ENCODE peak calls at places on chromosomes 4 and X, in nine cellular contexts. D is SK-N-SH, O is osteocyte, H is AG04450, P is pancreas, Z is fibroblast of mammary gland, I is psoas muscle, E is lower leg skin, R is suprapubic skin. N is an unnamed sample.

GRCh38 chr4:64399313-64400109 is 9.7 kb downstream of the TECRL start:
- DNase-seq in R (no peak), P (no peak), D (no peak), H (no peak), E (no peak), I (no peak), Z (no peak), O (no peak), N (no peak)

GRCh38 chrX:1336331-1337143 is at the start of gene IL3RA:
- DNase-seq in P (peak), R (no peak), I (no peak), H (no peak), O (no peak), E (no peak), D (no peak), Z (no peak), N (no peak)

GRCh38 chr4:62260256-62260655 is 1060.1 kb downstream of the ADGRL3 start:
- DNase-seq in E (no peak), D (no peak), P (no peak), Z (no peak), I (no peak), O (no peak), R (no peak), H (no peak), N (no peak)

GRCh38 chr4:144507309-144508101 is 138.5 kb upstream of the HHIP start:
- DNase-seq in H (no peak), R (no peak), E (no peak), Z (peak), D (no peak), O (no peak), P (no peak), I (no peak), N (no peak)

GRCh38 chr4:26900765-26901164 is 40.1 kb downstream of the STIM2 start:
- DNase-seq in E (no peak), H (no peak), R (no peak), Z (no peak), P (no peak), O (no peak), D (no peak), I (no peak), N (no peak)

GRCh38 chr4:118281611-118282442 is 71.0 kb downstream of the PRSS12 start:
- DNase-seq in P (peak), H (no peak), I (peak), O (no peak), R (no peak), D (no peak), E (no peak), Z (peak), N (no peak)

GRCh38 chr4:52655505-52655904 is 3.6 kb downstream of the USP46 start:
- DNase-seq in P (no peak), I (no peak), Z (no peak), O (no peak), H (no peak), D (no peak), E (no peak), R (no peak), N (no peak)

GRCh38 chr4:8009710-8010534 is 70.3 kb upstream of the AFAP1 start:
- DNase-seq in I (no peak), Z (no peak), R (no peak), H (no peak), E (no peak), D (peak), O (no peak), P (peak), N (no peak)

GRCh38 chr4:23034726-23035125 is 342.0 kb downstream of the GBA3 start:
- DNase-seq in D (no peak), R (no peak), Z (no peak), O (no peak), P (no peak), E (no peak), H (no peak), I (no peak), N (no peak)

GRCh38 chrX:136745215-136746173 is 35.2 kb downstream of the ARHGEF6 start:
- DNase-seq in I (no peak), Z (no peak), P (no peak), H (no peak), E (no peak), D (no peak), O (no peak), R (no peak), N (no peak)

GRCh38 chr4:78092850-78093249 is 35.7 kb downstream of the FRAS1 start:
- DNase-seq in Z (no peak), H (no peak), R (no peak), D (no peak), I (no peak), P (no peak), O (no peak), E (no peak), N (no peak)

GRCh38 chrX:136608295-136608933 is 39.5 kb upstream of the CD40LG start:
- DNase-seq in I (peak), P (no peak), E (no peak), O (no peak), D (no peak), Z (peak), H (no peak), R (no peak), N (no peak)

GRCh38 chr4:38381788-38382187 is 282.2 kb upstream of the KLF3 start:
- DNase-seq in I (peak), O (no peak), Z (peak), D (peak), H (no peak), R (no peak), E (no peak), P (no peak), N (no peak)

GRCh38 chr4:68724922-68725321 is 54.5 kb upstream of the UGT2B15 start:
- DNase-seq in O (no peak), D (no peak), Z (no peak), P (no peak), E (no peak), H (no peak), I (no peak), R (no peak), N (no peak)

GRCh38 chr4:87589531-87589930 is 18.8 kb upstream of the DSPP start:
- DNase-seq in H (peak), O (no peak), Z (peak), I (no peak), E (no peak), D (no peak), P (no peak), R (no peak), N (no peak)

DNA sequence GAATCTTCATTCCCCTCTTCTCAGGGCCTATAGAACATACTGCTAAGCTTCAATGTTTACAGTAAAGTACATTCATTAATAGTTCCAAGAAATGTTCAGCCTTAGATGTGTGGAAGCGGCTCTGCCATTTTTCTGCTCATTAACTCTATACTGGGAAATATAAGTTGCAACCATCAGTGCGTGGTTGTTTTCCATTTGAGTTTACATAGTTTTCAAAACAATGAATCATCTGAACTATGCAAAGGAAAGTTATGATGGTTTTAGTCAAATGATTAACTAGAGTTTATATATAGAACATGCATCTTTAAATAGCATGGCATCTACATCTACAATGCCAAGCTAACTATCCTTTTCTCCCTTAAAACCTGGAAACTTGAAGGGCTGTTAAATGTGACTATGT is 29.6 kb downstream of the LEF1 start:
- DNase-seq in H (no peak), I (no peak), Z (no peak), P (no peak), O (no peak), D (no peak), R (no peak), E (no peak), N (no peak)
- TF ChIP-seq CTCF in H (no peak), I (no peak), Z (no peak), P (no peak), O (no peak), D (no peak), R (no peak), E (no peak), N (no peak)

GRCh38 chr4:13928214-13928613 is 300.7 kb upstream of the BOD1L1 start:
- DNase-seq in H (no peak), D (no peak), I (no peak), Z (no peak), O (no peak), P (no peak), R (no peak), E (no peak), N (no peak)

GRCh38 chr4:13938299-13938698 is 310.8 kb upstream of the BOD1L1 start:
- DNase-seq in Z (no peak), D (no peak), I (no peak), P (no peak), H (no peak), E (no peak), R (no peak), O (no peak), N (no peak)

GRCh38 chr4:13930155-13930554 is 302.6 kb upstream of the BOD1L1 start:
- DNase-seq in P (no peak), E (no peak), D (no peak), I (no peak), O (no peak), H (no peak), R (no peak), Z (no peak), N (no peak)

DNA sequence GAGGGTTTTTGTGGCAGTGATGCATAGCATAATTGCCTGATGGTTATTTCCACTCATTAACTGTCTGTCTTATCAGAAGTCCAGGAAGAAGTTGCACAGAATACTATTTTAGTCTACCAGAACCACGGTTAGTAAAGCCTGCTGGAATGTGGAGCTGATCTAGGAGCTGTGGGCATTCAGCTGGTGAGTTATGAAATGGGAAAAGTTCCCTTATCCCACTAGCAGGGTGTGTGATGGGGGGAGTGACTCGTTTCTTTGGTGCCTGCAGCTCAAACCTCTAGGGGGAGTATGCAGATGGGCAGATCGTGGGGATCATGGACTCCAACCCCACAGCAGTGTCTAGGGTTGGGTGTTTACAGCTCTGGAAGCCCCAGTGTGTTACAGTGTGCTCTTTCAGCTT is 305.6 kb upstream of the BOD1L1 start:
- DNase-seq in R (no peak), D (no peak), H (no peak), I (no peak), O (no peak), E (no peak), P (no peak), Z (peak), N (no peak)
- TF ChIP-seq CTCF in R (no peak), D (no peak), H (peak), I (no peak), O (no peak), E (no peak), P (no peak), Z (peak), N (no peak)

DNA sequence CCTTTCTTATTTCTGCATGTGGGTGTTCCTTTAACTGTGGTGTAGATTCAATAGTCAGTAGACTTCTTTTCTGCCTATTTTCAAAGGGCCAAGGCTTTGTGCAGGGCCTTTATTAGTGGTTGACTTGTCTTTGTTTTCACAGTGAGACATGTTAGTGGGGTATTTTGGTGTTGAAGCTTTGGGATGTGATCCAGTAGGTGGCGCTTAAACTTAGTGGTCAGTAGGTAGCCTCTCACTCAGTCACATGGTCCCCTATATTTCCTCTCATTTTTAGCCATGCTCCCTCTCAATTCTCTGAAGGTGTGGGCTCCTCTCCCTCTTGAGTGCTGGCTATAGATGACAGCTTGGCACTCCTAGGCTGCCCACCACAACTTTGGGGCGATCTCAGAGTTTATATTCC is 23.4 kb upstream of the SLC10A7 start:
- DNase-seq in E (no peak), O (no peak), I (no peak), P (no peak), R (no peak), Z (peak), D (peak), H (no peak), N (no peak)
- TF ChIP-seq CTCF in E (no peak), O (peak), I (no peak), P (no peak), R (no peak), Z (peak), D (peak), H (peak), N (no peak)

GRCh38 chrX:69155786-69156520 is 9.3 kb downstream of the PJA1 start:
- DNase-seq in D (peak), P (no peak), O (peak), Z (no peak), E (peak), I (no peak), H (no peak), R (no peak), N (no peak)
- TF ChIP-seq CTCF in D (no peak), P (no peak), O (no peak), Z (no peak), E (no peak), I (no peak), H (no peak), R (no peak), N (no peak)

GRCh38 chr4:5364406-5364805 is 313.1 kb downstream of the STK32B start:
- DNase-seq in O (peak), Z (no peak), E (no peak), R (no peak), H (no peak), D (no peak), P (no peak), I (no peak), N (no peak)

GRCh38 chr4:5368426-5368825 is 317.1 kb downstream of the STK32B start:
- DNase-seq in I (no peak), O (peak), H (no peak), P (no peak), Z (no peak), E (no peak), D (no peak), R (no peak), N (no peak)

GRCh38 chr4:5365071-5366008 is 314.1 kb downstream of the STK32B start:
- DNase-seq in E (peak), O (peak), D (no peak), P (no peak), Z (peak), H (peak), I (no peak), R (peak), N (no peak)

GRCh38 chr4:5366009-5366386 is 314.7 kb downstream of the STK32B start:
- DNase-seq in O (no peak), H (no peak), I (no peak), P (no peak), E (no peak), Z (no peak), D (no peak), R (no peak), N (no peak)

GRCh38 chr4:5366421-5366820 is 315.1 kb downstream of the STK32B start:
- DNase-seq in I (no peak), H (no peak), Z (peak), O (peak), R (no peak), E (no peak), D (no peak), P (no peak), N (no peak)
- TF ChIP-seq CTCF in I (no peak), H (no peak), Z (no peak), O (no peak), R (no peak), E (no peak), D (no peak), P (no peak), N (no peak)

DNA sequence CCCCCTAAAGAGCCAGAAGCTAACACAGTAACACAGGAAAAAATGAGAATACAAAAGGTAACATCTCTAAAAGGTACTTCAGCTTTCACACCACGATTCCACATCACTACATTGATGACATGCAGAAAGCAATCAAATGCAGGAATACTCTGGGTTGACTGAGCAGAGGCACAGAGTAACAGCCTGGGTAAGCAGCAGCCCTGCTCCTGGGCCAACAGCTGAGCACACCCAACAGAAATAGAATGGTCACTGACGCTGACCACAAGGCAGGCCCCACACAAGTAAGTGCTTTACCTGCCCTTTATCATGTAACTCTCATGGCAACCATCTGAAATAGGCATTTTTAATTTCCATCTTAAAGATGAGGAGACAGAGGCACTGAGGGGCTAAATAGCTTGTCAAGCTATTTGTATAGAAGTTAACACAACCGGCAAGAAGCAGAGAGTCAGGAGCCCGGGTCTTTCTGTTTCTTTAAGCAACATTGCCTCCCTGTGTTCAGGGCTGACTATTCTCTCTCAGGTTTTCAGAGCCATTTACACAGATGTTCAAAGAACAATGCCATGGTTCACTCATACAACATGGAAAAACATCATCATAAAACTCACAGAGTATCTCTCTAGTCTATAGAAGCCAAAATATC is 168.9 kb downstream of the ZNF674 start:
- DNase-seq in H (peak), P (no peak), O (no peak), Z (peak), E (no peak), D (no peak), R (no peak), I (no peak), N (no peak)
- TF ChIP-seq CTCF in H (peak), P (no peak), O (peak), Z (peak), E (no peak), D (peak), R (no peak), I (peak), N (no peak)